ENCODE peak calls at places on chromosome 14, in seven cellular contexts. D, R, N, Q, J, K and F are unnamed samples.

GRCh38 chr14:56760164-56760914 is 49.9 kb downstream of the OTX2 start:
- DNase-seq in D (no peak), R (no peak), N (no peak), Q (no peak), J (no peak), K (no peak), F (no peak)

GRCh38 chr14:81991998-81992397 is 458.3 kb upstream of the SEL1L start:
- DNase-seq in D (no peak), R (no peak), N (no peak), Q (no peak), J (no peak), K (no peak), F (no peak)

GRCh38 chr14:103738706-103739451 is 23.3 kb downstream of the ZFYVE21 start:
- DNase-seq in D (peak), R (no peak), N (no peak), Q (no peak), J (no peak), K (no peak), F (peak)

GRCh38 chr14:104882325-104882973 is 17.4 kb downstream of the CEP170B start:
- DNase-seq in D (no peak), R (no peak), N (no peak), Q (peak), J (peak), K (no peak), F (peak)

GRCh38 chr14:98822917-98823316 is 449.1 kb downstream of the BCL11B start:
- DNase-seq in D (no peak), R (no peak), N (no peak), Q (no peak), J (no peak), K (no peak), F (no peak)

GRCh38 chr14:37584211-37585100 is 10.6 kb downstream of the FOXA1 start:
- DNase-seq in D (no peak), R (no peak), N (no peak), Q (no peak), J (no peak), K (no peak), F (no peak)

GRCh38 chr14:99213603-99214002 is 58.4 kb downstream of the BCL11B start:
- DNase-seq in D (no peak), R (no peak), N (no peak), Q (no peak), J (no peak), K (no peak), F (no peak)

GRCh38 chr14:91745329-91745728 is 13.4 kb upstream of the CATSPERB start:
- DNase-seq in D (no peak), R (no peak), N (no peak), Q (no peak), J (no peak), K (no peak), F (no peak)

GRCh38 chr14:23566782-23567185 is 807 bp downstream of the AP1G2 start:
- DNase-seq in D (no peak), R (no peak), N (no peak), Q (no peak), J (no peak), K (no peak), F (no peak)

GRCh38 chr14:100279563-100279962 is 26.7 kb downstream of the SLC25A29 start:
- DNase-seq in D (no peak), R (no peak), N (no peak), Q (no peak), J (no peak), K (peak), F (peak)

GRCh38 chr14:100282766-100283419 is 23.4 kb downstream of the SLC25A29 start:
- DNase-seq in D (no peak), R (no peak), N (no peak), Q (no peak), J (no peak), K (peak), F (no peak)

GRCh38 chr14:100282083-100282350 is 24.2 kb downstream of the SLC25A29 start:
- DNase-seq in D (no peak), R (no peak), N (no peak), Q (no peak), J (no peak), K (no peak), F (no peak)

GRCh38 chr14:100279133-100279532 is 27.1 kb downstream of the SLC25A29 start:
- DNase-seq in D (no peak), R (no peak), N (no peak), Q (no peak), J (no peak), K (no peak), F (no peak)

DNA sequence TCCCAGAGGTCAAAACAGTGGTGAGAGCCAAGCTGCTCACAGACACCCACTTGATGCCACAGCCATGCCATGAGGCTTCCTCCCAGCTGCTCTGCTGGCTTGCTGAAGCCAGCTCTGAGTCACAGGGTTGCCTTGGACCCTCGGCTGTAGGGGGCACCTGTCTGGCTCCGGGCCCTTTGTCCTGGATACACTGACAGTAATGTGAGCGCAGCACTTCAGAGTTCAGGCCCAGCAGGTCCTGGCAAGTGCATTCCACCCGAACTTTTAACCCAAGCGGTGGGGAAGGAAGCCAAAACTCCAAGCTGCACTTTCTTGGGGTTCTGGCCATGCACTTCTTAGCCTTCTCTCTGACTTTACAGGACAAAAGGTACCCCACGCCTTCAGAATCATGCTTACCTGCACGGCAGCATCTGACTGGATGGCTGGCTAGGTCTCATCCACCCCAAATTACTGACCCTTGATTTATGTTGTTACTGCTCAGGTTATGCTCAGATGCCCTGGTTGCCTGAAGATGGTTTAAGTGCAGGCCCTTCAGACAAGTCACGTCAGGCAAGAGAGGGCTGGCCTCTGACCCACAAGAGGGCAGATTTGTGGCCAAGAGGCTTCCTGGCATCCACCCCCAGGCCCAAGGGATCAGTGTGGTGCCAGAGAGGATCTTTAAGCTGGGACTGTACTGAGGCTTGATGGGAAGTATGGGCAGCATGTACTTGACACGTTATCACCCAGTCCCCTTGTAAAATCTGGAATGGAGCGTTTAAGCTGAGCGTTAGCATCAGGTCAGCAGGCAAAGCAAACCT is 24.8 kb downstream of the SLC25A29 start:
- DNase-seq in D (no peak), R (no peak), N (no peak), Q (no peak), J (peak), K (peak), F (no peak)
- H3K27ac ChIP-seq in D (no peak), R (no peak), N (peak), Q (no peak), J (peak), K (no peak), F (no peak)

DNA sequence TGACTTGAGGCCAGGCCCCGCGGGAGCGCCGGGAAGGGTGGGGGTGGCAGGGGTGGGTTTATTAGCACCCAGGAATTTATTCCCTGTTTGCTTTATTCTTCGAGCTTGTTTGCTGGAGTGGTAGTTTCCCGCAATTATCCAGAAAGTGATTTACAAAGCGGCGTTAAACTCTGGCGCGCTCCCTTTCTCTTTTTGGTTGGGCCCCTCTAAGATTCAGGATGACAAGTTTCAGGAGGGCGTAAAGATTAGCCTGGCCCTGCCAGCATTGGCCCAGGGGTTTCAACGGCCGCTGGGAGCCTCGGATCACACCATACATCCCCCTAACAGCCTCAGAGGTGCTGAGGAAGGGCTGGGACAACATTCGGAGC is 444 bp upstream of the NKX2-8 start:
- DNase-seq in D (no peak), R (no peak), N (no peak), Q (no peak), J (no peak), K (no peak), F (no peak)
- H3K4me3 ChIP-seq in D (peak), R (no peak), N (no peak), Q (peak), J (peak), K (no peak), F (peak)

DNA sequence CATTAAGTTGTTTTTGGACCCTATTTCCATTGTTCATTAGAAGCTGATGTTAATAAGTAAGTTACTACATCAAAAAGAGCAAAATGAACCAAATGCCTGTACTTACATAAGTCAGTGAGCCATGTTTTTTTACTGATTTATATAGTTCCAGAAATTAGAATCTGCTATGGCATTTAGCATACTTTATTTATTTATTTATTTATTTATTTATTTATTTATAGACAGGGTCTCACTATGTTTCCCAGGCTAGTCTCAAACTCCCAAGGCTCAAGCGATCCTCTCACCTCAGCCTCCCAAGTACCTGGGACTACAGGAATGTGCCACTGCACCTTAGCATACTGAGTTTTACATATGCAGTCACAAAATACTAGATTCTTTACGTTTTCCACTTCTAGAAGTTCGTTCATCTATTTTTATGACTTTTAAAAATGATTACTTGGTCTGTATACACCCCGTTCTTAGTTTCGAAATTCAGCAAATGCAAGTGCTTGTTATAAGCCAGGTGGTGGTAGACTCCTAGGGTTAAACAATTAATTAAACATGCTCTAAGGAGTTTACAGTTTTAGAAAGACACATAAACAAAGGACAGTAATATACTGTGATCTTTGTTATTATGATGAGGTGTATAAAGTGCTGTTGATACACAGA is 69.8 kb downstream of the SCFD1 start:
- DNase-seq in D (no peak), R (no peak), N (no peak), Q (no peak), J (no peak), K (no peak), F (no peak)
- H3K27ac ChIP-seq in D (no peak), R (peak), N (no peak), Q (no peak), J (no peak), K (no peak), F (no peak)

GRCh38 chr14:80930095-80930494 is 11.4 kb downstream of the CEP128 start:
- DNase-seq in D (no peak), R (no peak), N (no peak), Q (no peak), J (no peak), K (no peak), F (no peak)
- H3K4me3 ChIP-seq in D (no peak), R (peak), N (no peak), Q (no peak), J (no peak), K (no peak), F (no peak)

GRCh38 chr14:76782885-76783566 is 21.8 kb downstream of the VASH1 start:
- DNase-seq in D (no peak), R (no peak), N (no peak), Q (no peak), J (no peak), K (no peak), F (no peak)

GRCh38 chr14:76780875-76781647 is 19.8 kb downstream of the VASH1 start:
- DNase-seq in D (no peak), R (no peak), N (no peak), Q (peak), J (no peak), K (peak), F (no peak)

GRCh38 chr14:76781648-76782051 is 20.4 kb downstream of the VASH1 start:
- DNase-seq in D (no peak), R (no peak), N (no peak), Q (no peak), J (no peak), K (no peak), F (no peak)

GRCh38 chr14:76780360-76780759 is 19.1 kb downstream of the VASH1 start:
- DNase-seq in D (no peak), R (no peak), N (no peak), Q (no peak), J (no peak), K (no peak), F (no peak)

DNA sequence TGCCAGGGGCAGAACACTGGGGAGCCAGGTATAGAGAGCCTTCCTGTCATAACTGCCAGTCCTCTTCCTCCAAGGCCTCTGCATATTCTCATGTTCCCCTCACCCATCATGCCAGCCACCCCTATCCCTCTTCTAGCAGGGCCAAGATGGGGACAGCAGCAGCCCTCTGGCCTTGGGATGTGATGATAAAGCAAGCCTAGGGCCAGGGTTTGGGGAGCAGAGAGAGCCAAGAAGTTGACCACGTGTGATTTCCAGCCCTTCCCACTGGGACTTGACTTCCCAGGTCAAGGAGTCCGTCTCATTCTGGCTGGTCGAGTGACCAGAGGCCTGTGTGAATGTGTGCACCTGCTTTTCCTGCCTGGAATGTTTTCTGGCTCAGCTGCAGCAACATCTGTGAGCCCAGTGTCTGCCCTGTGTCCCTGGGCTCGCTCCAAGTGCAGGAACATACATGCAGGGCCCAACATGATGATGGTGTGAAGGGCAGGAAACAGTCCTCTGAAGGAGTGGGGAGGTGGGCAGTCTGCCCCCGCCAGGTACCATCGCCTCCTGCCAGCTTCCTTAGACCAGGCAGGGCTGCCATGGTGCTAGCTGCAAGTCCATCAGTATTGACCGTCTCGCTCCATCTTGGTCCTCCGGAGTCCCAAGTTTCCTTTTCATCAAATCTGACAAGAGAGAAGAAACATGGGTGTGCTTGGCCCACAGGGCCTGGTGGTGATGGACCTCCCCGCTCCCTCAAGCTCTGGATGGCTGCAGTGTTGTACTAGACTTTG is 21.0 kb downstream of the VASH1 start:
- DNase-seq in D (no peak), R (no peak), N (no peak), Q (no peak), J (no peak), K (peak), F (no peak)
- H3K27ac ChIP-seq in D (peak), R (no peak), N (no peak), Q (peak), J (no peak), K (no peak), F (no peak)

GRCh38 chr14:42470427-42470719 is 863.7 kb downstream of the LRFN5 start:
- DNase-seq in D (no peak), R (no peak), N (no peak), Q (no peak), J (no peak), K (no peak), F (no peak)

GRCh38 chr14:42475289-42475688 is 868.6 kb downstream of the LRFN5 start:
- DNase-seq in D (no peak), R (no peak), N (no peak), Q (no peak), J (no peak), K (no peak), F (no peak)

GRCh38 chr14:42469637-42470426 is 863.2 kb downstream of the LRFN5 start:
- DNase-seq in D (no peak), R (no peak), N (no peak), Q (no peak), J (no peak), K (no peak), F (no peak)
- H3K4me3 ChIP-seq in D (no peak), R (no peak), N (no peak), Q (no peak), J (no peak), K (no peak), F (no peak)

GRCh38 chr14:75299576-75299975 is 20.9 kb downstream of the FOS start:
- DNase-seq in D (no peak), R (no peak), N (no peak), Q (no peak), J (no peak), K (no peak), F (no peak)
- H3K27ac ChIP-seq in D (peak), R (no peak), N (no peak), Q (peak), J (peak), K (no peak), F (no peak)

GRCh38 chr14:95652690-95653089 is 33.5 kb upstream of the TCL1B start:
- DNase-seq in D (no peak), R (no peak), N (no peak), Q (no peak), J (no peak), K (no peak), F (no peak)

GRCh38 chr14:95649230-95649629 is 37.0 kb upstream of the TCL1B start:
- DNase-seq in D (no peak), R (no peak), N (no peak), Q (no peak), J (no peak), K (no peak), F (no peak)

GRCh38 chr14:95651028-95651427 is 35.2 kb upstream of the TCL1B start:
- DNase-seq in D (no peak), R (no peak), N (no peak), Q (no peak), J (no peak), K (no peak), F (no peak)

GRCh38 chr14:95655461-95655860 is 30.8 kb upstream of the TCL1B start:
- DNase-seq in D (no peak), R (no peak), N (no peak), Q (no peak), J (no peak), K (no peak), F (no peak)

DNA sequence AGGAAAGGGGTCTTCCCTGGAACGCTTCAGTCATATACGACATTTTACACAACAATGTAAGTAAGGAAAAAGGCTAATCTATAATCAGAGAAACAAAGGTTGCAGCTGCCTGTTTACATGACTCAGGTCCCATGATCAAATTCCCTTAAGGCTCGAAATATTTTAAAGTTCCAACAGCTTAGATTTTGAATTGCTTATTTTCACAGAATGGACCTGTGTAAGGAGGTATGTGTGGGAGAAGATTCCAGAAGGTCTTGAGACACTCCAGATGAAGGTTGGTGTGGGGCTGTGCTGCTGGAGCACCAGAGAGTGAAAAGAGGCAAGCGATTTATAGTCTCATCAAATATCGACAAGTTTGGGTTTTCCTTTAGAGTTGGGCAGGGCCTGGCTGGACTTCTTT is 34.1 kb upstream of the TCL1B start:
- DNase-seq in D (no peak), R (no peak), N (no peak), Q (no peak), J (no peak), K (no peak), F (no peak)
- H3K4me3 ChIP-seq in D (no peak), R (no peak), N (no peak), Q (no peak), J (no peak), K (no peak), F (no peak)

GRCh38 chr14:68956728-68957127 is 22.4 kb downstream of the ACTN1 start:
- DNase-seq in D (no peak), R (no peak), N (no peak), Q (no peak), J (no peak), K (no peak), F (no peak)

GRCh38 chr14:68960123-68960522 is 19.0 kb downstream of the ACTN1 start:
- DNase-seq in D (no peak), R (no peak), N (no peak), Q (no peak), J (no peak), K (no peak), F (no peak)

GRCh38 chr14:68959035-68959434 is 20.1 kb downstream of the ACTN1 start:
- DNase-seq in D (no peak), R (no peak), N (no peak), Q (no peak), J (no peak), K (no peak), F (no peak)

GRCh38 chr14:68957688-68958248 is 21.3 kb downstream of the ACTN1 start:
- DNase-seq in D (no peak), R (no peak), N (no peak), Q (no peak), J (no peak), K (no peak), F (no peak)

DNA sequence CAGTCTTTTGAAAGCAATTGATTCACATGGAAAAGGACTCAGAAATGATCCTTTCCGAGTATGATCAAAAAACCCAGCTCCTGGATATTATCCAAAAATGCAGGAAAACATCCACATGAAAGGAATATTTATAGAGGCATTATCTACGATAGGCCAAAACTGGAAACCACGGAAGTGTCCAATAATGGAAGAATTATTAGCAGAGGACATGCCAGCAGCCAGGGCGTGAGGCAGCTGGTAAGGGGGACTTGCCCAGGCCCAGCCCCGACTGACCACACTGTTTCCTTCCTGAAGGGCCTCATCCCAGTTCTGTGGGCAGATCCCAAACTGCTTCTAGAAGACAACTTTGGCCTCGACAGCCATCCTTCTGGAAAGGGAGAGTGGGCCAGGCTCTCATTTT is 20.5 kb downstream of the ACTN1 start:
- DNase-seq in D (no peak), R (no peak), N (no peak), Q (no peak), J (no peak), K (no peak), F (no peak)
- H3K27ac ChIP-seq in D (peak), R (no peak), N (peak), Q (peak), J (peak), K (no peak), F (no peak)